ENCODE peak calls at places on chromosomes 13 and 19, in seven cellular contexts. N is C1 segment of cervical spinal cord; G is ELR; S is activated gamma-delta T cell treated with Interleukin-2 at 50 U/mL for 16 hours; X is GM18507; F is mucosa of descending colon; R is effector memory CD4-positive, alpha-beta T cell. W is an unnamed sample.

GRCh38 chr13:96994030-96994848 is at the start of gene OXGR1:
- DNase-seq in N (no peak), G (no peak), S (no peak), X (no peak), F (peak), R (no peak), W (peak)

GRCh38 chr13:87674143-87674772 is 3.1 kb downstream of the SLITRK5 start:
- DNase-seq in N (no peak), G (no peak), S (no peak), X (no peak), F (no peak), R (no peak), W (no peak)

GRCh38 chr13:48160879-48161278 is 66.0 kb upstream of the MED4 start:
- DNase-seq in N (no peak), G (peak), S (no peak), X (no peak), F (no peak), R (no peak), W (no peak)

GRCh38 chr13:20360835-20361412 is 128.8 kb upstream of the GJB6 start:
- DNase-seq in N (no peak), G (peak), S (no peak), X (no peak), F (no peak), R (no peak), W (no peak)

GRCh38 chr13:75770164-75771145 is 134.3 kb downstream of the LMO7 start:
- DNase-seq in N (no peak), G (peak), S (no peak), X (no peak), F (no peak), R (no peak), W (no peak)

GRCh38 chr13:73754727-73755292 is 379.4 kb downstream of the KLF12 start:
- DNase-seq in N (no peak), G (peak), S (peak), X (no peak), F (no peak), R (no peak), W (peak)

GRCh38 chr13:90868321-90868920 is 479.1 kb upstream of the MIR17HG start:
- DNase-seq in N (no peak), G (peak), S (no peak), X (no peak), F (no peak), R (no peak), W (peak)

GRCh38 chr13:30216111-30216510 is 91.2 kb downstream of the KATNAL1 start:
- DNase-seq in N (no peak), G (no peak), S (no peak), X (no peak), F (no peak), R (no peak), W (no peak)

GRCh38 chr19:1068111-1069001 is 1.4 kb downstream of the ARHGAP45 start:
- DNase-seq in N (no peak), G (no peak), S (peak), X (no peak), F (peak), R (no peak), W (no peak)

GRCh38 chr19:28350673-28351072 is 862.3 kb downstream of the UQCRFS1 start:
- DNase-seq in N (no peak), G (no peak), S (no peak), X (no peak), F (no peak), R (no peak), W (no peak)

GRCh38 chr19:17806945-17807344 is 12.0 kb downstream of the B3GNT3 start:
- DNase-seq in N (no peak), G (no peak), S (no peak), X (no peak), F (no peak), R (no peak), W (no peak)

GRCh38 chr19:30074741-30075460 is 132.9 kb downstream of the URI1 start:
- DNase-seq in N (no peak), G (no peak), S (no peak), X (no peak), F (peak), R (no peak), W (no peak)

GRCh38 chr19:1154731-1155351 is 19.2 kb downstream of the SBNO2 start:
- DNase-seq in N (no peak), G (peak), S (no peak), X (no peak), F (peak), R (no peak), W (no peak)

GRCh38 chr13:33742321-33742720 is 75.6 kb upstream of the RFC3 start:
- DNase-seq in N (no peak), G (no peak), S (no peak), X (no peak), F (no peak), R (no peak), W (no peak)

GRCh38 chr19:16566161-16566560 is 6.1 kb downstream of the SLC35E1 start:
- DNase-seq in N (no peak), G (no peak), S (peak), X (no peak), F (peak), R (peak), W (no peak)

GRCh38 chr13:25862156-25862555 is 189.7 kb downstream of the SHISA2 start:
- DNase-seq in N (no peak), G (no peak), S (no peak), X (no peak), F (no peak), R (no peak), W (no peak)

GRCh38 chr19:38559428-38560401 is 58.0 kb downstream of the MAP4K1 start:
- DNase-seq in N (no peak), G (peak), S (peak), X (no peak), F (no peak), R (peak), W (no peak)

GRCh38 chr13:32947886-32948285 is 68.3 kb upstream of the KL start:
- DNase-seq in N (no peak), G (no peak), S (no peak), X (no peak), F (no peak), R (no peak), W (no peak)

GRCh38 chr19:3699071-3699740 is 1.1 kb downstream of the PIP5K1C start:
- DNase-seq in N (peak), G (peak), S (no peak), X (no peak), F (peak), R (no peak), W (peak)

GRCh38 chr19:14554382-14554812 is 17.5 kb downstream of the NDUFB7 start:
- DNase-seq in N (peak), G (no peak), S (no peak), X (no peak), F (peak), R (no peak), W (peak)

GRCh38 chr19:41456342-41456918 is 13.5 kb downstream of the ERICH4 start:
- DNase-seq in N (no peak), G (peak), S (no peak), X (no peak), F (no peak), R (no peak), W (no peak)

GRCh38 chr13:98508280-98509074 is 68.4 kb downstream of the STK24 start:
- DNase-seq in N (no peak), G (peak), S (no peak), X (no peak), F (no peak), R (no peak), W (no peak)

GRCh38 chr19:44626067-44626624 is 12.8 kb downstream of the IGSF23 start:
- DNase-seq in N (no peak), G (peak), S (no peak), X (no peak), F (no peak), R (no peak), W (no peak)

GRCh38 chr13:92433386-92433785 is 793.2 kb upstream of the GPC6 start:
- DNase-seq in N (no peak), G (no peak), S (no peak), X (no peak), F (no peak), R (no peak), W (no peak)

GRCh38 chr13:44715287-44716224 is 139.4 kb upstream of the TSC22D1 start:
- DNase-seq in N (no peak), G (no peak), S (no peak), X (no peak), F (no peak), R (no peak), W (no peak)

GRCh38 chr13:94233401-94233800 is 246.1 kb downstream of the DCT start:
- DNase-seq in N (no peak), G (peak), S (no peak), X (no peak), F (no peak), R (no peak), W (peak)

GRCh38 chr13:50521750-50522149 is 321.7 kb downstream of the DLEU7 start:
- DNase-seq in N (no peak), G (no peak), S (no peak), X (no peak), F (no peak), R (no peak), W (no peak)

GRCh38 chr19:18029617-18030338 is 21.8 kb downstream of the ARRDC2 start:
- DNase-seq in N (no peak), G (peak), S (no peak), X (no peak), F (peak), R (no peak), W (peak)

GRCh38 chr13:85509512-85509911 is 289.7 kb downstream of the SLITRK6 start:
- DNase-seq in N (no peak), G (no peak), S (no peak), X (no peak), F (no peak), R (no peak), W (no peak)

GRCh38 chr13:111399776-111400505 is 79.5 kb downstream of the TEX29 start:
- DNase-seq in N (no peak), G (no peak), S (no peak), X (no peak), F (no peak), R (no peak), W (no peak)

GRCh38 chr13:34522818-34523217 is 419.3 kb upstream of the NBEA start:
- DNase-seq in N (no peak), G (no peak), S (no peak), X (no peak), F (no peak), R (no peak), W (no peak)

GRCh38 chr19:42038675-42039074 is 31.3 kb downstream of the GRIK5 start:
- DNase-seq in N (no peak), G (no peak), S (no peak), X (no peak), F (no peak), R (no peak), W (no peak)

GRCh38 chr19:39412867-39413268 is 399 bp downstream of the PLEKHG2 start:
- DNase-seq in N (no peak), G (no peak), S (no peak), X (no peak), F (no peak), R (no peak), W (no peak)

GRCh38 chr19:49793561-49793840 is 19.6 kb downstream of the FUZ start:
- DNase-seq in N (no peak), G (peak), S (no peak), X (no peak), F (no peak), R (no peak), W (no peak)

GRCh38 chr19:15431396-15432017 is 12.7 kb upstream of the AKAP8L start:
- DNase-seq in N (no peak), G (no peak), S (no peak), X (no peak), F (no peak), R (no peak), W (no peak)

GRCh38 chr19:45767881-45768643 is 990 bp downstream of the SIX5 start:
- DNase-seq in N (peak), G (peak), S (no peak), X (no peak), F (peak), R (no peak), W (no peak)

GRCh38 chr19:52935434-52935833 is 12.2 kb upstream of the ZNF888 start:
- DNase-seq in N (no peak), G (peak), S (no peak), X (no peak), F (no peak), R (no peak), W (no peak)

GRCh38 chr13:36850790-36851438 is 31.9 kb downstream of the RFXAP start:
- DNase-seq in N (no peak), G (peak), S (no peak), X (no peak), F (no peak), R (no peak), W (no peak)

W was measured in globus pallidus.